ENCODE peak calls at places on chromosomes 5 and 9, in seven cellular contexts. F, B, D, C, E, R and G are unnamed samples. For H3K27me3, the result is how much of the 10 kb centered on the place peaks cover.

GRCh38 chr5:149654893-149655505 is 73.7 kb downstream of the ARHGEF37 start:
- DNase-seq in F (no peak), B (no peak), D (no peak), C (no peak), E (no peak), R (no peak), G (no peak)

GRCh38 chr5:168312606-168313297 is 21.3 kb downstream of the WWC1 start:
- DNase-seq in F (no peak), B (no peak), D (no peak), C (no peak), E (no peak), R (no peak), G (no peak)

GRCh38 chr9:133534346-133535284 is at the start of gene ADAMTSL2:
- DNase-seq in F (no peak), B (peak), D (peak), C (peak), E (peak), R (peak), G (no peak)

GRCh38 chr5:157603333-157604190 is 28.0 kb upstream of the ADAM19 start:
- DNase-seq in F (peak), B (no peak), D (peak), C (peak), E (no peak), R (peak), G (peak)

GRCh38 chr5:163964650-163965049 is 459.2 kb downstream of the MAT2B start:
- DNase-seq in F (no peak), B (no peak), D (peak), C (peak), E (no peak), R (no peak), G (no peak)

GRCh38 chr5:79256563-79256962 is 20.6 kb downstream of the JMY start:
- DNase-seq in F (no peak), B (no peak), D (no peak), C (no peak), E (no peak), R (no peak), G (no peak)

GRCh38 chr5:143554918-143555477 is 151.5 kb upstream of the NR3C1 start:
- DNase-seq in F (no peak), B (no peak), D (peak), C (no peak), E (no peak), R (no peak), G (no peak)

GRCh38 chr9:123132696-123133095 is 99.2 kb downstream of the GPR21 start:
- DNase-seq in F (no peak), B (no peak), D (no peak), C (no peak), E (no peak), R (no peak), G (no peak)

GRCh38 chr9:135525241-135526088 is 4.2 kb downstream of the LCN1 start:
- DNase-seq in F (no peak), B (no peak), D (no peak), C (no peak), E (no peak), R (no peak), G (peak)

GRCh38 chr9:92345582-92345981 is 19.8 kb downstream of the CENPP start:
- DNase-seq in F (no peak), B (no peak), D (no peak), C (no peak), E (no peak), R (no peak), G (no peak)

GRCh38 chr5:99441235-99441634 is 512.4 kb upstream of the CHD1 start:
- DNase-seq in F (no peak), B (no peak), D (no peak), C (no peak), E (no peak), R (no peak), G (no peak)

GRCh38 chr5:99929067-99929805 is 605.9 kb upstream of the FAM174A start:
- DNase-seq in F (no peak), B (no peak), D (no peak), C (no peak), E (no peak), R (no peak), G (no peak)

GRCh38 chr9:137458194-137459146 is 664 bp downstream of the NSMF start:
- DNase-seq in F (no peak), B (no peak), D (peak), C (no peak), E (peak), R (no peak), G (peak)

GRCh38 chr9:125812403-125812802 is 65.2 kb downstream of the PBX3 start:
- DNase-seq in F (no peak), B (no peak), D (no peak), C (no peak), E (no peak), R (no peak), G (no peak)

GRCh38 chr9:32431940-32432555 is 47.6 kb downstream of the ACO1 start:
- DNase-seq in F (no peak), B (peak), D (peak), C (peak), E (peak), R (peak), G (no peak)

GRCh38 chr9:114722363-114722695 is 40.3 kb upstream of the TEX48 start:
- DNase-seq in F (no peak), B (no peak), D (no peak), C (no peak), E (no peak), R (no peak), G (no peak)

GRCh38 chr5:36017004-36017403 is 25.8 kb upstream of the UGT3A1 start:
- DNase-seq in F (no peak), B (no peak), D (no peak), C (no peak), E (no peak), R (no peak), G (no peak)

GRCh38 chr5:160496784-160497183 is 75.1 kb downstream of the PTTG1 start:
- DNase-seq in F (no peak), B (no peak), D (no peak), C (no peak), E (no peak), R (no peak), G (no peak)

GRCh38 chr9:86352440-86353106 is 1.6 kb downstream of the TUT7 start:
- DNase-seq in F (no peak), B (no peak), D (no peak), C (peak), E (no peak), R (peak), G (no peak)

GRCh38 chr5:128695791-128696520 is 157.9 kb upstream of the FBN2 start:
- DNase-seq in F (no peak), B (no peak), D (peak), C (no peak), E (no peak), R (no peak), G (no peak)

GRCh38 chr9:91771027-91771426 is 179.0 kb downstream of the ROR2 start:
- DNase-seq in F (no peak), B (no peak), D (peak), C (peak), E (no peak), R (no peak), G (no peak)

GRCh38 chr5:120231563-120231962 is 232.5 kb upstream of the PRR16 start:
- DNase-seq in F (no peak), B (no peak), D (no peak), C (no peak), E (no peak), R (no peak), G (no peak)

GRCh38 chr5:133983674-133984073 is 15.2 kb upstream of the C5orf15 start:
- DNase-seq in F (no peak), B (no peak), D (peak), C (no peak), E (no peak), R (no peak), G (no peak)

GRCh38 chr5:137778772-137779564 is 24.8 kb upstream of the HNRNPA0 start:
- DNase-seq in F (no peak), B (no peak), D (peak), C (peak), E (peak), R (no peak), G (no peak)

GRCh38 chr9:135023816-135024405 is 63.6 kb upstream of the OLFM1 start:
- DNase-seq in F (no peak), B (no peak), D (no peak), C (no peak), E (no peak), R (no peak), G (no peak)

GRCh38 chr5:124980174-124980941 is 233.9 kb upstream of the ZNF608 start:
- DNase-seq in F (no peak), B (no peak), D (no peak), C (no peak), E (no peak), R (no peak), G (no peak)

GRCh38 chr5:179821298-179822058 is 773 bp downstream of the SQSTM1 start:
- DNase-seq in F (peak), B (peak), D (peak), C (peak), E (peak), R (peak), G (peak)

GRCh38 chr5:74275204-74275992 is 365.1 kb downstream of the ENC1 start:
- DNase-seq in F (no peak), B (no peak), D (peak), C (peak), E (no peak), R (no peak), G (no peak)

GRCh38 chr5:74282495-74282894 is 358.0 kb downstream of the ENC1 start:
- DNase-seq in F (no peak), B (no peak), D (no peak), C (no peak), E (no peak), R (no peak), G (no peak)

GRCh38 chr5:74281191-74281590 is 359.3 kb downstream of the ENC1 start:
- DNase-seq in F (no peak), B (no peak), D (no peak), C (no peak), E (no peak), R (no peak), G (no peak)

GRCh38 chr5:74279244-74279643 is 361.3 kb downstream of the ENC1 start:
- DNase-seq in F (no peak), B (no peak), D (no peak), C (peak), E (no peak), R (no peak), G (no peak)
- H3K27me3 ChIP-seq in F (under half), B (under half), D (under half), C (under half), E (under half), R (under half), G (under half)

GRCh38 chr5:31936699-31937098 is 237.4 kb downstream of the GOLPH3 start:
- DNase-seq in F (no peak), B (no peak), D (no peak), C (peak), E (no peak), R (no peak), G (no peak)
- H3K27me3 ChIP-seq in F (under half), B (under half), D (under half), C (under half), E (under half), R (under half), G (under half)

GRCh38 chr9:130200038-130200979 is 28.1 kb downstream of the NCS1 start:
- DNase-seq in F (no peak), B (no peak), D (peak), C (no peak), E (no peak), R (no peak), G (no peak)

GRCh38 chr9:130197386-130197785 is 25.2 kb downstream of the NCS1 start:
- DNase-seq in F (no peak), B (no peak), D (no peak), C (no peak), E (no peak), R (no peak), G (no peak)

GRCh38 chr9:130199605-130200004 is 27.4 kb downstream of the NCS1 start:
- DNase-seq in F (no peak), B (no peak), D (peak), C (no peak), E (no peak), R (no peak), G (no peak)

GRCh38 chr9:130197888-130198287 is 25.7 kb downstream of the NCS1 start:
- DNase-seq in F (no peak), B (no peak), D (no peak), C (no peak), E (no peak), R (no peak), G (no peak)

DNA sequence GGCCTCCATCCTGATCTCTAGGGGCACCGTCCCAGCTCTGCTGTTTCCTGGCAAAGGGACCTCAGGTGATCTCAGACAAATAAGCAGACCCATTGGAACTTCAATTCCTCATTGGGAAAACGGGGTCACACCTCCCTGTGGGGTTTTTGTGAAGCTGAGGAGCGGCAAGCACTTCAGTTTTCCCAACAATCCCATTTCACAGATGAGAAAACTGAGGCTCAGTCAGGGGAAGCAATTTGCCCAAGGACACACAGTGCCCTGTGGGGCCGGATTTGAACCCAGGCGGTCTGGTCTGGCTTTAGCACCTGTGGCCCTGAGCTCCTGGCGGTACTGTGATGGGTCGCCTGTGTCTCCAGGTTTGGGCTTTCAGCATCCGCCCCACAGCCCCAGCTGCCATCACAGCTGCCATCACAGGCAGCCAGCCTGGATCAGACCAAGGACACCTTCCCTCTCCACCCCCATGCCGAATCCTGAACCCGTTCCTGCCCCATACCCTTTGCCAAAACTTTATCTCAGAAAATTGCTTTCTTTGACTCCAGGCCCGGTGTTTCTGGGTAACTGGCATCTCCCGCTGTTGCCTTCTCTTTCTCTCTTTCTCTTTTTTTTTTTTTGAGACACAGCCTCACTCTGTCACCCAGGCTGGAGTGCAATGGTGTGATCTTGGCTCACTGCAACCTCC is 26.4 kb downstream of the NCS1 start:
- DNase-seq in F (no peak), B (no peak), D (no peak), C (no peak), E (no peak), R (no peak), G (no peak)
- H3K27me3 ChIP-seq in F (under half), B (under half), D (under half), C (under half), E (under half), R (under half), G (under half)

DNA sequence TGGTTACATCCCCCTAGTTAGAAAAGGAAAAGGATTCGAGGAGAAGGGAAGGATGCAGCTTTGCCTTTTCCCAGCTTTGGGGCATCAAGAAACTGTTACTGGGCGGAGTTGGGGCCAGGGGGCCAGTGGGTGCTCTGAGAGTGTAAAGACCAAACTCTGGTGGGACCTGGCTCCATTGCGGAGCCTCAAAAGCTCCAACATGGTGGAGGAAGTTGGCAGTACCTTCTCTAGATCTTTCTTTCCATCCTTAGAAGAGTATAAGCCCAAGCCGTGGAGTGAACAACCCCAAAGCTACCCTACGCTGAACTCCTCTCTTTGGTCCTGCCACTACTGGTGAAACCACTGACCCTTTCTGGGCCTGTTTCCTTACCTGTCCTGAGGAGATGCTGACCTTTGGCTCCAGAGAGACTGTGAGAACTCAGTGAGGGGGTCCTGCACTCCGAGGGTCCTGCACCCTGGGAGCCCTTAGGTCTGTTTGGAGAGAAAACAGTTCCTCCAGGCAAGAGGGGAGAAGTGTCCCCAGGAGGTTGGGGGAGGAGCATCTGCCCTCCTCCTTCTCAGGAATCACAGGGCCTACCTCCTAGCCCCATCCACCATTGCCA is 1.1 kb upstream of the BARX1 start:
- DNase-seq in F (no peak), B (no peak), D (no peak), C (no peak), E (no peak), R (no peak), G (no peak)
- H3K27me3 ChIP-seq in F (half or more), B (half or more), D (half or more), C (half or more), E (half or more), R (half or more), G (half or more)

DNA sequence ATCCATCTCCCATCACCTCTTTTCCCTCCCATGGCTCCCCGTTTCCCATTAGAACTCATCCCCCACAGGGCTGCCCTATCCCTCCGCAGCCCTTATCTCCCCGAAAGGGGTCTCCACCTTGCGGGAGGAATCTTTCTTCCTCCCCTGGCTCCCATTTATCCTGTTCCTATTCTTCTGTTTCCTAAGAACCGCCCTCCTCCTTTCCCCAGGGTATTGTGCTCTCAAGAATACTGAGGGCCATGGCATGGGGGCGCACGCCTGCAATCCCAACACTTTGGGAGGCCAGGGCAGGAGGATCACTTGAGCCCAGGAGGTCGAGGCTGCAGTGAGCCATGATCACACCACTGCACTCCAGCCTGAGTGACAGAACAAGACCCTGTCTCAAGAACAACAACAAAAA is 665 bp downstream of the CD72 start:
- DNase-seq in F (no peak), B (no peak), D (no peak), C (no peak), E (no peak), R (no peak), G (no peak)
- H3K27me3 ChIP-seq in F (under half), B (under half), D (under half), C (under half), E (under half), R (under half), G (under half)

DNA sequence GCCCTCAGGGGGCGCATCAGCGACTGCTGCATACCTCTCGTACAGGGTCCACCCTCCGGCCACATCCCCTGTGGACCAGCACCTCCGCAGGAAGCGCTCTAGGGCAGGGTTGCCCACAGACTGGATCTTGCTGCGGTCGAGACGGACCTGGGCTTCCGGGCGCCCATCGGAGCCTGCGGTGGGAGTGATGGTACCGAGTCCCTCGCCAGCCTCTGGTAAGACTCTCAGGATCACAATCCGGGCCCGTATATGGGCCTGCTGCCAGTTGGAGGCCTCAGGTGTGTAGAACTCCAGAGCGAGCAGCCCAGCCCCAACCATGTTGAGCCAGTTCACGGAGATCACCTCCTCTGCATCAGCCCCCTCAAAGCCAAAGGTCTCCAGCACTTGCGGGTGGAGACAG is 323.0 kb downstream of the ANXA1 start:
- DNase-seq in F (no peak), B (no peak), D (no peak), C (no peak), E (no peak), R (no peak), G (peak)
- H3K27me3 ChIP-seq in F (under half), B (under half), D (under half), C (under half), E (under half), R (under half), G (under half)

DNA sequence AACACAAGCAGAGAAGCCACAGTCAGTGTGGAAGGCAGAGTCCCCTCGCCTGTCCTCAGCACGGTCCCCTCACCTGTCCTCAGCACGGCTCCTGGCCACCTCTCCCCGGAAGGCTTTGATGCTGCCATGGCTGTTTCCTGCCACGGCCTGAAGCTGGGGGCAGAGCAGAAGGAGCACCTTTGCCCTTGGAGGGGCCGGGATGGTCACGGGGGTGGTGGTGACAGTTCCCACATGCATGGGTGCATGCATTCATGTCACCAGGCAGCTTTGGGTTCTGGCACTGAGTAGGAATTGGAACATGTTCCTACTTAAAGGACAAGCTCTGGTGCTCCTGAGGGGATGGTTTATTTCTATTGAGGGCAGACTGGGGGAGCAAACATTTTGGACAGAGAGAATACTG is 57.8 kb upstream of the PHYKPL start:
- DNase-seq in F (no peak), B (peak), D (no peak), C (no peak), E (no peak), R (no peak), G (peak)
- H3K27me3 ChIP-seq in F (under half), B (under half), D (under half), C (under half), E (half or more), R (under half), G (under half)

GRCh38 chr5:175561085-175561484 is 82.7 kb downstream of the SFXN1 start:
- DNase-seq in F (no peak), B (no peak), D (no peak), C (no peak), E (no peak), R (no peak), G (no peak)

GRCh38 chr5:175566697-175567096 is 88.3 kb downstream of the SFXN1 start:
- DNase-seq in F (no peak), B (no peak), D (no peak), C (no peak), E (no peak), R (no peak), G (no peak)

GRCh38 chr5:175560011-175560410 is 81.7 kb downstream of the SFXN1 start:
- DNase-seq in F (no peak), B (no peak), D (no peak), C (no peak), E (no peak), R (no peak), G (no peak)

GRCh38 chr5:175567954-175568353 is 89.6 kb downstream of the SFXN1 start:
- DNase-seq in F (no peak), B (no peak), D (no peak), C (no peak), E (no peak), R (no peak), G (no peak)

GRCh38 chr5:175564716-175565115 is 86.4 kb downstream of the SFXN1 start:
- DNase-seq in F (no peak), B (no peak), D (no peak), C (no peak), E (no peak), R (no peak), G (no peak)
- H3K27me3 ChIP-seq in F (under half), B (under half), D (under half), C (under half), E (under half), R (under half), G (under half)